ENCODE peak calls at places on chromosomes 3 and 15, in ten cellular contexts. G is WTC11; N is KG1; F is AG09309; E is H9; Z is Daoy; U is stimulated activated CD8-positive, alpha-beta memory T cell treated with anti-CD3 and anti-CD28 coated beads, Interleukin-15, amount 100 ng/mL, for 24 hours; A is activated effector memory CD4-positive, alpha-beta T cell treated with anti-CD3 and anti-CD28 coated beads, Interleukin-2, amount 50 U/mL, for 16 hours; Q is H54; X is COLO829. T is an unnamed sample.

GRCh38 chr3:55376753-55377347 is 110.3 kb downstream of the WNT5A start:
- DNase-seq in G (no peak), N (no peak), F (no peak), E (no peak), Z (no peak), U (no peak), A (no peak), Q (no peak), X (no peak), T (no peak)

GRCh38 chr3:127457746-127458145 is 132.8 kb downstream of the TPRA1 start:
- DNase-seq in G (no peak), N (no peak), F (no peak), E (no peak), Z (no peak), U (no peak), A (peak), Q (no peak), X (no peak), T (no peak)

GRCh38 chr3:54360320-54360719 is 238.0 kb downstream of the CACNA2D3 start:
- DNase-seq in G (no peak), N (no peak), F (no peak), E (no peak), Z (no peak), U (no peak), A (no peak), Q (no peak), X (no peak), T (no peak)

GRCh38 chr3:13266005-13266404 is 154.1 kb downstream of the NUP210 start:
- DNase-seq in G (no peak), N (no peak), F (no peak), E (no peak), Z (no peak), U (no peak), A (no peak), Q (no peak), X (no peak), T (no peak)

GRCh38 chr3:167705840-167706239 is 28.9 kb downstream of the PDCD10 start:
- DNase-seq in G (no peak), N (no peak), F (no peak), E (no peak), Z (no peak), U (no peak), A (no peak), Q (no peak), X (no peak), T (no peak)

GRCh38 chr3:35487396-35487795 is 151.9 kb upstream of the ARPP21 start:
- DNase-seq in G (no peak), N (no peak), F (no peak), E (no peak), Z (no peak), U (no peak), A (no peak), Q (no peak), X (no peak), T (no peak)

GRCh38 chr3:13850161-13850945 is 29.5 kb downstream of the WNT7A start:
- DNase-seq in G (peak), N (no peak), F (no peak), E (peak), Z (peak), U (no peak), A (no peak), Q (peak), X (no peak), T (peak)

GRCh38 chr15:60614862-60615771 is 136.2 kb upstream of the ICE2 start:
- DNase-seq in G (peak), N (no peak), F (no peak), E (peak), Z (no peak), U (no peak), A (no peak), Q (no peak), X (no peak), T (no peak)

GRCh38 chr3:28973621-28974020 is 307.2 kb upstream of the RBMS3 start:
- DNase-seq in G (no peak), N (no peak), F (no peak), E (no peak), Z (no peak), U (no peak), A (no peak), Q (no peak), X (peak), T (no peak)

GRCh38 chr3:132461544-132461943 is 44.2 kb downstream of the DNAJC13 start:
- DNase-seq in G (no peak), N (no peak), F (no peak), E (no peak), Z (no peak), U (no peak), A (no peak), Q (no peak), X (no peak), T (no peak)

GRCh38 chr3:182212479-182213076 is 500.9 kb downstream of the SOX2 start:
- DNase-seq in G (peak), N (no peak), F (no peak), E (peak), Z (peak), U (no peak), A (no peak), Q (peak), X (peak), T (no peak)

GRCh38 chr3:58009749-58010535 is 1.7 kb downstream of the FLNB start:
- DNase-seq in G (peak), N (no peak), F (no peak), E (peak), Z (no peak), U (no peak), A (no peak), Q (no peak), X (no peak), T (no peak)

GRCh38 chr15:75732809-75733451 is 20.3 kb upstream of the CSPG4 start:
- DNase-seq in G (peak), N (peak), F (no peak), E (peak), Z (peak), U (no peak), A (peak), Q (no peak), X (no peak), T (peak)